ENCODE peak calls at places on chromosomes 16 and 17, in eight cellular contexts. O is GDM1, P is GF-D8, C is WTC11, J is M059J, Z is B cell, I is pancreas, X is mucosa of gallbladder. R is an unnamed sample.

GRCh38 chr17:55421179-55421934 is at the start of gene MMD:
- DNase-seq in I (no peak), Z (no peak), C (peak; percentile 32), O (no peak), P (no peak), X (no peak), J (peak; percentile 33), R (no peak)

GRCh38 chr17:37513711-37514110 is 24.0 kb downstream of the DUSP14 start:
- DNase-seq in P (no peak), Z (no peak), X (no peak), J (no peak), C (no peak), I (no peak), O (no peak), R (no peak)

GRCh38 chr16:86569843-86570447 is 3.3 kb downstream of the FOXC2 start:
- DNase-seq in C (no peak), J (no peak), X (no peak), P (no peak), I (no peak), Z (no peak), O (no peak), R (no peak)

GRCh38 chr17:1487939-1488825 is 4.3 kb downstream of the MYO1C start:
- DNase-seq in Z (peak; percentile 90), C (peak; percentile 81), X (peak; percentile 86), J (peak; percentile 75), I (peak; percentile 78), O (peak; percentile 53), P (no peak), R (no peak)

GRCh38 chr17:16936536-16937310 is 35.2 kb downstream of the TNFRSF13B start:
- DNase-seq in C (peak; percentile 3), O (no peak), P (no peak), I (no peak), J (no peak), X (no peak), Z (no peak), R (no peak)

GRCh38 chr16:27703121-27703520 is 153.2 kb downstream of the KATNIP start:
- DNase-seq in J (no peak), O (no peak), X (no peak), I (no peak), P (no peak), C (no peak), Z (no peak), R (no peak)

GRCh38 chr16:12589676-12590075 is 214.0 kb downstream of the CPPED1 start:
- DNase-seq in J (no peak), Z (no peak), C (no peak), X (no peak), P (no peak), I (no peak), O (no peak), R (no peak)

GRCh38 chr17:78374189-78374588 is 4.3 kb upstream of the PGS1 start:
- DNase-seq in P (no peak), Z (no peak), O (no peak), X (no peak), C (no peak), I (no peak), J (no peak), R (no peak)

GRCh38 chr17:66542183-66542966 is 240.0 kb downstream of the PRKCA start:
- DNase-seq in O (peak; percentile 19), Z (no peak), C (no peak), P (peak; percentile 84), I (no peak), J (peak; percentile 82), X (no peak), R (no peak)

GRCh38 chr16:799111-799947 is 1.2 kb downstream of the GNG13 start:
- DNase-seq in Z (no peak), J (peak; percentile 30), O (no peak), P (no peak), X (no peak), C (no peak), I (no peak), R (no peak)

GRCh38 chr16:57906385-57907316 is 64.3 kb downstream of the CNGB1 start:
- DNase-seq in P (no peak), O (no peak), X (no peak), C (peak; percentile 74), Z (peak; percentile 40), I (no peak), J (no peak), R (no peak)

GRCh38 chr17:50036455-50037320 is 19.2 kb upstream of the ITGA3 start:
- DNase-seq in J (no peak), P (no peak), X (no peak), Z (no peak), O (no peak), I (no peak), C (no peak), R (no peak)

GRCh38 chr16:81593481-81593880 is 148.9 kb downstream of the CMIP start:
- DNase-seq in X (no peak), I (no peak), C (no peak), Z (no peak), P (no peak), J (no peak), O (no peak), R (no peak)

GRCh38 chr17:62597150-62597549 is 30.3 kb upstream of the MRC2 start:
- DNase-seq in I (no peak), O (no peak), X (no peak), J (no peak), C (no peak), P (no peak), Z (no peak), R (no peak)

GRCh38 chr17:386145-386876 is 33.7 kb upstream of the RPH3AL start:
- DNase-seq in I (peak; percentile 87), J (peak; percentile 49), C (peak; percentile 86), P (no peak), O (peak; percentile 6), Z (peak; percentile 84), X (peak; percentile 79), R (no peak)

GRCh38 chr17:77444653-77445029 is 303.9 kb downstream of the SEC14L1 start:
- DNase-seq in C (no peak), J (no peak), X (no peak), P (no peak), Z (no peak), I (no peak), O (no peak), R (no peak)

GRCh38 chr16:86566966-86567700 is 504 bp downstream of the FOXC2 start:
- DNase-seq in X (no peak), Z (no peak), C (peak; percentile 53), O (no peak), J (peak; percentile 68), I (no peak), P (no peak), R (no peak)

GRCh38 chr17:66625321-66625767 is 209.6 kb upstream of the CACNG5 start:
- DNase-seq in I (no peak), O (peak; percentile 20), P (peak; percentile 12), J (peak; percentile 45), C (no peak), Z (no peak), X (no peak), R (no peak)

GRCh38 chr16:8655184-8655717 is 19.2 kb upstream of the ABAT start:
- DNase-seq in X (no peak), J (peak; percentile 42), I (peak; percentile 42), Z (peak; percentile 34), P (peak; percentile 9), C (peak; percentile 57), O (peak; percentile 45), R (no peak)

GRCh38 chr17:11240041-11240801 is 792 bp upstream of the SHISA6 start:
- DNase-seq in O (no peak), C (peak; percentile 21), P (no peak), Z (no peak), X (no peak), I (peak; percentile 15), J (no peak), R (no peak)

GRCh38 chr16:73028263-73028662 is 19.7 kb downstream of the ZFHX3 start:
- DNase-seq in O (no peak), J (no peak), Z (no peak), C (no peak), X (no peak), P (no peak), I (no peak), R (no peak)

GRCh38 chr16:80006175-80006895 is 405.8 kb upstream of the MAF start:
- DNase-seq in P (no peak), I (no peak), J (peak; percentile 76), C (no peak), X (no peak), Z (no peak), O (no peak), R (no peak)

GRCh38 chr17:51118330-51119195 is 2.1 kb downstream of the SPAG9 start:
- DNase-seq in I (peak; percentile 92), P (peak; percentile 4), C (no peak), O (no peak), X (peak; percentile 36), Z (no peak), J (no peak), R (peak; percentile 92)

GRCh38 chr16:70689970-70690905 is 4.4 kb upstream of the MTSS2 start:
- DNase-seq in X (no peak), J (no peak), Z (no peak), C (no peak), I (no peak), O (no peak), P (no peak), R (no peak)

GRCh38 chr17:28385037-28385797 is 13.7 kb downstream of the SARM1 start:
- DNase-seq in J (no peak), Z (no peak), I (peak; percentile 49), O (no peak), C (peak; percentile 42), P (no peak), X (no peak), R (no peak)

GRCh38 chr16:57652695-57653471 is 15.2 kb upstream of the ADGRG3 start:
- DNase-seq in I (no peak), J (no peak), P (no peak), C (no peak), O (no peak), Z (no peak), X (no peak), R (no peak)

GRCh38 chr17:42142371-42142896 is 12.4 kb downstream of the RAB5C start:
- DNase-seq in I (no peak), O (no peak), Z (no peak), J (peak; percentile 72), X (no peak), C (no peak), P (no peak), R (no peak)

GRCh38 chr17:12098568-12098967 is 77.9 kb downstream of the MAP2K4 start:
- DNase-seq in I (no peak), X (no peak), O (no peak), J (no peak), C (no peak), Z (peak; percentile 35), P (no peak), R (no peak)

GRCh38 chr17:45867702-45868101 is 23.0 kb downstream of the SPPL2C start:
- DNase-seq in P (no peak), Z (no peak), O (no peak), I (no peak), J (peak; percentile 4), X (no peak), C (no peak), R (no peak)

R was measured in NCI-H2081 treated with DMSO at 0.1 percent for 48 hours.